ENCODE peak calls at places on chromosomes 3 and 15, in ten cellular contexts. T, Z, F, B, E, W, X, R, D and U are unnamed samples.

GRCh38 chr3:58052373-58053273 is 44.4 kb downstream of the FLNB start:
- DNase-seq in T (peak), Z (peak), F (peak), B (peak), E (peak), W (peak), X (peak), R (no peak), D (peak), U (no peak)

GRCh38 chr15:67880651-67881182 is 40.9 kb upstream of the RNU6-1 start:
- DNase-seq in T (no peak), Z (peak), F (peak), B (no peak), E (no peak), W (no peak), X (peak), R (no peak), D (peak), U (no peak)

GRCh38 chr15:44550256-44550655 is 13.3 kb downstream of the EIF3J start:
- DNase-seq in T (no peak), Z (no peak), F (no peak), B (no peak), E (peak), W (no peak), X (no peak), R (no peak), D (no peak), U (no peak)

GRCh38 chr3:189641776-189642175 is 10.6 kb downstream of the TP63 start:
- DNase-seq in T (no peak), Z (no peak), F (no peak), B (no peak), E (no peak), W (no peak), X (no peak), R (no peak), D (no peak), U (no peak)

GRCh38 chr15:72464251-72464650 is 9.9 kb upstream of the ARIH1 start:
- DNase-seq in T (no peak), Z (no peak), F (no peak), B (no peak), E (no peak), W (no peak), X (no peak), R (no peak), D (no peak), U (no peak)

GRCh38 chr3:331881-332280 is 135.3 kb downstream of the CHL1 start:
- DNase-seq in T (no peak), Z (no peak), F (no peak), B (no peak), E (no peak), W (no peak), X (no peak), R (no peak), D (no peak), U (no peak)

GRCh38 chr3:39166932-39167532 is 13.6 kb upstream of the CSRNP1 start:
- DNase-seq in T (no peak), Z (peak), F (peak), B (no peak), E (peak), W (no peak), X (peak), R (no peak), D (no peak), U (no peak)

GRCh38 chr15:93126496-93127083 is 37.6 kb upstream of the RGMA start:
- DNase-seq in T (no peak), Z (no peak), F (no peak), B (no peak), E (no peak), W (no peak), X (no peak), R (no peak), D (peak), U (no peak)

GRCh38 chr3:30161370-30161769 is 445.0 kb upstream of the TGFBR2 start:
- DNase-seq in T (no peak), Z (no peak), F (peak), B (no peak), E (peak), W (peak), X (no peak), R (no peak), D (no peak), U (no peak)

DNA sequence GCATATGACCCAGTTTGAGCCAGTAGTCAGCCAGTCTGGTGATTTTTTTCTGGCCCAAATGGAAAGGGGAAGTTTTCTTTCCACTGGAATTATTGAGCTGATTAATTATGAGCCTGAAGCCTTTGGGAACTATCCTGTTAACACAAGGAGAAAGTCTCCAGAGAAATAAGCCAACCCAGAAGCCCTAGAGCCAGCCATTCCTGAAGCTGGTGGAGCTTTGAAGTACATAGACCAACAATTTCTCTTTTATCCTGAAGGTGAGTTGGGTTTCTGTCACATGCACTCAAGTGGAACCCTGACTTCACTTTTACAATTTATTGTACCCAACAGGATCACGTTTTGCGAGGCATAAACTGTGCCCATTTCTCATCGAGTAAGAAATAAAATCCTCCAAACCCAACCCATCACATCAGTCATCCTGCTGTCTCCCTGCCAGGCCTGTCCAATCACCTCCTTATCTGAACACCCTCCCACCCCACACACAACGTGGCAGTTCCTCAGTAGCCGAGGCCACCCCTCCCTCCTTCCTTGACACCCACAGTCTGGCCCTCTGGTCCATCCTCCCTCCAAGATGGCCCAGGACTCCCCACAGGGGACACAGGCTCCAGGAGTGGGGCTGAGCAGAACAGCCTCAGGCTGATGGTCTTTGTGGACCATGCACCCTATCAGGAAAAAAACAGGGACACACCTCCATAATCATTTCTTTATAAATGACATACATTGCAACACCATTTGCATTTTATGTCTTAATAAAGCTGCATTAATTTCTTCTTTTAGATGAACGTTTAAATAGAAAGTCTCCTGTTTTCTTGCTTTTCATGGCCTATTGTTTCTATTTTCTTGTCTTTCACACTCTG is 55.7 kb upstream of the GATA2 start:
- DNase-seq in T (no peak), Z (peak), F (no peak), B (no peak), E (peak), W (no peak), X (peak), R (no peak), D (no peak), U (no peak)
- TF ChIP-seq POLR2A in T (no peak), Z (no peak), F (no peak), B (no peak), E (no peak), W (no peak), X (no peak), R (no peak), D (no peak), U (no peak)

DNA sequence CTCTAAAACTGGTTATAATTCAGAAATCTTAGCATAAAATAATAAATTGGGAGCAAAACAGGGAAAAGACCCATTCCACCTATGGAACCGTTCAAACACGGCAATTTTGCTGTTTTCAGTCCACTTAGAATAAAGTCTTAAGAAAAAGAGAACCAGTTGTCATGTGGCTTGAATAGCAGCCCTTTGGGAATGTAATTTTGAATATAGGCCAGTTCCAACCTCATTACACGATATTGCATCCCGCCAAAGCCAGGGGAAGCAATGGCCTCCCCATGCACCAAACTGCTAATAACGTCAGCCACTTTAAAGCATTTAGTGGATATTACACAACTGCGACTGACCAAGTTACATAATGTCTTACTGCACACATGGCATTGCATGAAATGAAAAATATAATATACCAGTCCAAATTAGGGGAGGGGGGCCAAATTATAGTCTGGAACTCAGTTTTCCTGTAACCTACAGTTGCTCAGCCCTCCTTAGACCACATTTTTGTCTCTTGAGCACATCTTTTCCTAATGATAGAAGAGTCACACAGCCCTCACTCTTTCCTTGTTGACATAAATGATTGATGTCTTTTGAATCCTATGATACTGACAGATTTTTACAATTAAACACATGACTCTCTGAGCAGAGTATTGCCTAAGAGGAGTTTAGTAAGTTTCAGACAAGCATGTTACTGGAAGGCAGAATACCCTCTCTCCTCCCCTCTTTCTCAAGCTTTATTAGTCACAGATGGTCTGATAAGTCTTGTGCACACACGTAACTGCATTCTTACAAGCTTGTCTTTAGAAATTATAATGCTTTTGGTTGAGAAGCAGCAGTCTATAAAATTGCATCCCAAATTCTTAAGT is 1.0 kb upstream of the PLD1 start:
- DNase-seq in T (no peak), Z (no peak), F (peak), B (no peak), E (peak), W (peak), X (no peak), R (no peak), D (no peak), U (no peak)
- TF ChIP-seq POLR2A in T (no peak), Z (no peak), F (no peak), B (no peak), E (no peak), W (no peak), X (no peak), R (no peak), D (no peak), U (no peak)

GRCh38 chr15:90191795-90192494 is 9.2 kb upstream of the SEMA4B start:
- DNase-seq in T (peak), Z (peak), F (peak), B (peak), E (no peak), W (peak), X (peak), R (no peak), D (peak), U (no peak)
- TF ChIP-seq POLR2A in T (no peak), Z (no peak), F (no peak), B (peak), E (no peak), W (no peak), X (no peak), R (no peak), D (peak), U (no peak)

DNA sequence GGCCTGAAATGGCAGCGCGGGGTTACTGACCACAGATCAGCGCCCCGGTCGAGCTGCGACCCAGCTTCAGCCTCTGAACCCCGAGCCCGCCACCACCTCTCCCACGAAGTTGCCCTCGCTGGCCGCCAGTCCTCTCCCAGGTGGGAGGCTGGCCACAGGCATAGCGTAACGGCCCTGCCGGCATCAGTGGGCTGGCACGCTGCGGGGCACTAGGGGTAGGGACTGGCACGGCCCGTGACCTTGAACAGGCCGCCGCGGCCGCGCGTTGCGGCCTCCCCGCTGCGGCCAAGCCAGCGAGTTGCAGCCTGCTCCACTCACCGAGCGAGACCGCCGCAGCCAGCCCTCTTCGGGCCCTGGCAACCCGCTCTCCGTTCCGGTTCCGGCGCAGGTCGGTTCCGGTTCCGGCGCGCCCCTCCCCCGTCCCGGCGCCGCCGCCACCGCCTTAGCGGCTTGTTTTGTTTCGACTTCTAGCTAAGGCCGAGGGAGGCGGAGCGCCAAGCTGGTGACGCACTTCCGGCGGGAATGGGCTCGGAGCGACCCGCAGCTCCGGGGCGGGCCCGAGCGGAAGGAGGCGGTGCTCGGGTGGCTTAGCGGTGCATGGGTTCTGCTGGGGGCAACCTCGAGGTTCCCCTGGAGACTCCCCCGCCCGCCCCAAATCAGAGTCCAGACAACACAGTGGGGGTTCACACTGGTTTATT is at the start of gene USP19:
- DNase-seq in T (peak), Z (peak), F (peak), B (peak), E (peak), W (peak), X (peak), R (no peak), D (peak), U (peak)
- TF ChIP-seq POLR2A in T (peak), Z (no peak), F (peak), B (peak), E (peak), W (peak), X (no peak), R (no peak), D (peak), U (peak)

GRCh38 chr3:44996556-44996969 is 20.5 kb downstream of the EXOSC7 start:
- DNase-seq in T (no peak), Z (no peak), F (no peak), B (no peak), E (no peak), W (no peak), X (no peak), R (no peak), D (no peak), U (no peak)
- TF ChIP-seq POLR2A in T (no peak), Z (no peak), F (no peak), B (no peak), E (no peak), W (no peak), X (no peak), R (no peak), D (no peak), U (no peak)

DNA sequence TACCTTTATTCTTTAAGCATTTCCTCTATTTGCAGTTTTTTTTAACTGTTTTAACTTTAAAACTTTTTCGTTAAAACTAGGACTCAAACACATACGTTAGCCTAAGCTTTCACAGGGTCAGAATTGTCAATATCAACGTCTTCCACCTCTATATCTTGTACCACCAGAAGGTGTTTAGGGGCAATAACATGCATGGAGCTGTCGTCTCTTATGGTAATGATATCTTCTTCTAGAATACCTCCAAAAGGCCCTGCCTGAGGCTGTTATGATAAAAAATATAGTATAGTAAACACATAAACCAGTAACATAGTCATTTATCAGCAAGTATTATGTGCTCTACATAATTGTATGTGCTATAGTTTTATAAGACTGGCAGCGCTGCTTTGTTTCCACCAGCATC is 76.3 kb upstream of the MLF1 start:
- DNase-seq in T (no peak), Z (no peak), F (no peak), B (no peak), E (no peak), W (no peak), X (no peak), R (no peak), D (no peak), U (no peak)
- TF ChIP-seq POLR2A in T (no peak), Z (no peak), F (no peak), B (no peak), E (no peak), W (no peak), X (no peak), R (no peak), D (no peak), U (no peak)

GRCh38 chr3:135908737-135909136 is 56.8 kb upstream of the PPP2R3A start:
- DNase-seq in T (no peak), Z (no peak), F (no peak), B (no peak), E (no peak), W (no peak), X (no peak), R (no peak), D (no peak), U (no peak)

GRCh38 chr3:135908225-135908624 is 57.3 kb upstream of the PPP2R3A start:
- DNase-seq in T (no peak), Z (no peak), F (peak), B (no peak), E (no peak), W (no peak), X (no peak), R (no peak), D (no peak), U (peak)

GRCh38 chr3:135915206-135915605 is 50.3 kb upstream of the PPP2R3A start:
- DNase-seq in T (no peak), Z (no peak), F (no peak), B (no peak), E (no peak), W (no peak), X (no peak), R (no peak), D (no peak), U (no peak)

GRCh38 chr3:135907422-135908165 is 57.9 kb upstream of the PPP2R3A start:
- DNase-seq in T (no peak), Z (no peak), F (peak), B (no peak), E (no peak), W (no peak), X (no peak), R (no peak), D (no peak), U (no peak)

GRCh38 chr3:135911106-135911505 is 54.4 kb upstream of the PPP2R3A start:
- DNase-seq in T (no peak), Z (no peak), F (no peak), B (no peak), E (no peak), W (no peak), X (no peak), R (no peak), D (no peak), U (no peak)
- TF ChIP-seq POLR2A in T (no peak), Z (no peak), F (no peak), B (no peak), E (no peak), W (no peak), X (no peak), R (no peak), D (no peak), U (no peak)